ENCODE peak calls at places on chromosome 4, in nine cellular contexts. B, M, V, D, A, W, S, E and L are unnamed samples.

GRCh38 chr4:111283066-111283677 is 660.3 kb upstream of the PITX2 start:
- DNase-seq in B (peak; percentile 56), M (peak; percentile 23), V (peak; percentile 58), D (peak; percentile 8), A (peak; percentile 75), W (peak; percentile 32), S (peak; percentile 68), E (peak; percentile 65), L (no peak)

GRCh38 chr4:170102426-170102825 is 12.7 kb upstream of the AADAT start:
- DNase-seq in B (no peak), M (no peak), V (no peak), D (no peak), A (no peak), W (no peak), S (no peak), E (no peak), L (no peak)

GRCh38 chr4:74262522-74262921 is 45.7 kb upstream of the EPGN start:
- DNase-seq in B (peak; percentile 13), M (no peak), V (no peak), D (no peak), A (no peak), W (no peak), S (no peak), E (no peak), L (no peak)

GRCh38 chr4:15436515-15436914 is 8.7 kb downstream of the C1QTNF7 start:
- DNase-seq in B (peak; percentile 22), M (peak; percentile 52), V (peak; percentile 2), D (peak; percentile 41), A (no peak), W (no peak), S (peak; percentile 22), E (no peak), L (no peak)

GRCh38 chr4:171880136-171880535 is 66.9 kb downstream of the GALNTL6 start:
- DNase-seq in B (peak; percentile 28), M (peak; percentile 90), V (peak; percentile 94), D (peak; percentile 89), A (no peak), W (peak; percentile 51), S (peak; percentile 36), E (peak; percentile 33), L (peak; percentile 45)

GRCh38 chr4:72286185-72286584 is 254.4 kb downstream of the NPFFR2 start:
- DNase-seq in B (peak; percentile 40), M (peak; percentile 32), V (peak; percentile 10), D (peak; percentile 26), A (peak; percentile 44), W (peak; percentile 11), S (peak; percentile 70), E (no peak), L (no peak)

GRCh38 chr4:87370071-87370470 is 20.9 kb downstream of the HSD17B11 start:
- DNase-seq in B (no peak), M (no peak), V (peak; percentile 58), D (no peak), A (no peak), W (no peak), S (no peak), E (no peak), L (no peak)

GRCh38 chr4:16072168-16072567 is 11.7 kb downstream of the PROM1 start:
- DNase-seq in B (no peak), M (no peak), V (no peak), D (no peak), A (no peak), W (no peak), S (no peak), E (no peak), L (no peak)

GRCh38 chr4:45931151-45931550 is 192.7 kb downstream of the GABRG1 start:
- DNase-seq in B (peak; percentile 2), M (no peak), V (no peak), D (no peak), A (no peak), W (peak; percentile 20), S (peak; percentile 13), E (no peak), L (no peak)

GRCh38 chr4:81946996-81947395 is 426.8 kb downstream of the HNRNPD start:
- DNase-seq in B (no peak), M (no peak), V (no peak), D (no peak), A (peak; percentile 24), W (no peak), S (no peak), E (no peak), L (no peak)

GRCh38 chr4:1499465-1499864 is 93.2 kb upstream of the NKX1-1 start:
- DNase-seq in B (no peak), M (no peak), V (no peak), D (no peak), A (no peak), W (no peak), S (no peak), E (no peak), L (no peak)

GRCh38 chr4:187996502-187997177 is 1.1 kb downstream of the ZFP42 start:
- DNase-seq in B (no peak), M (no peak), V (no peak), D (no peak), A (peak; percentile 64), W (no peak), S (no peak), E (no peak), L (no peak)

GRCh38 chr4:185143596-185143969 is 517 bp downstream of the SLC25A4 start:
- DNase-seq in B (peak; percentile 55), M (peak; percentile 38), V (peak; percentile 24), D (peak; percentile 12), A (no peak), W (peak; percentile 53), S (peak; percentile 44), E (no peak), L (peak; percentile 35)

GRCh38 chr4:41524446-41524845 is 13.5 kb upstream of the LIMCH1 start:
- DNase-seq in B (no peak), M (no peak), V (no peak), D (no peak), A (no peak), W (no peak), S (no peak), E (no peak), L (no peak)

GRCh38 chr4:134687646-134688628 is 486.3 kb upstream of the PABPC4L start:
- DNase-seq in B (no peak), M (no peak), V (no peak), D (no peak), A (no peak), W (no peak), S (no peak), E (no peak), L (no peak)

GRCh38 chr4:108527729-108528128 is 92.6 kb upstream of the RPL34 start:
- DNase-seq in B (no peak), M (no peak), V (no peak), D (no peak), A (no peak), W (no peak), S (no peak), E (no peak), L (no peak)

GRCh38 chr4:43132010-43132582 is 239.6 kb downstream of the GRXCR1 start:
- DNase-seq in B (peak; percentile 80), M (peak; percentile 65), V (peak; percentile 33), D (peak; percentile 48), A (peak; percentile 85), W (peak; percentile 52), S (peak; percentile 81), E (peak; percentile 8), L (peak; percentile 36)

GRCh38 chr4:30721353-30722091 is 1.4 kb downstream of the PCDH7 start:
- DNase-seq in B (peak; percentile 37), M (peak; percentile 65), V (peak; percentile 72), D (peak; percentile 51), A (peak; percentile 52), W (peak; percentile 69), S (peak; percentile 14), E (no peak), L (peak; percentile 60)

GRCh38 chr4:7924570-7924969 is 15.1 kb downstream of the AFAP1 start:
- DNase-seq in B (no peak), M (no peak), V (no peak), D (no peak), A (no peak), W (no peak), S (no peak), E (no peak), L (no peak)
- H3K79me2 ChIP-seq in B (peaks cover 100% of the 10 kb centered on the region), M (peaks cover 76% of the 10 kb centered on the region), V (peaks cover 99% of the 10 kb centered on the region), D (peaks cover 99% of the 10 kb centered on the region), A (peaks cover 100% of the 10 kb centered on the region), W (peaks cover 97% of the 10 kb centered on the region), S (peaks cover 100% of the 10 kb centered on the region), E (peaks cover 44% of the 10 kb centered on the region), L (peaks cover 98% of the 10 kb centered on the region)

DNA sequence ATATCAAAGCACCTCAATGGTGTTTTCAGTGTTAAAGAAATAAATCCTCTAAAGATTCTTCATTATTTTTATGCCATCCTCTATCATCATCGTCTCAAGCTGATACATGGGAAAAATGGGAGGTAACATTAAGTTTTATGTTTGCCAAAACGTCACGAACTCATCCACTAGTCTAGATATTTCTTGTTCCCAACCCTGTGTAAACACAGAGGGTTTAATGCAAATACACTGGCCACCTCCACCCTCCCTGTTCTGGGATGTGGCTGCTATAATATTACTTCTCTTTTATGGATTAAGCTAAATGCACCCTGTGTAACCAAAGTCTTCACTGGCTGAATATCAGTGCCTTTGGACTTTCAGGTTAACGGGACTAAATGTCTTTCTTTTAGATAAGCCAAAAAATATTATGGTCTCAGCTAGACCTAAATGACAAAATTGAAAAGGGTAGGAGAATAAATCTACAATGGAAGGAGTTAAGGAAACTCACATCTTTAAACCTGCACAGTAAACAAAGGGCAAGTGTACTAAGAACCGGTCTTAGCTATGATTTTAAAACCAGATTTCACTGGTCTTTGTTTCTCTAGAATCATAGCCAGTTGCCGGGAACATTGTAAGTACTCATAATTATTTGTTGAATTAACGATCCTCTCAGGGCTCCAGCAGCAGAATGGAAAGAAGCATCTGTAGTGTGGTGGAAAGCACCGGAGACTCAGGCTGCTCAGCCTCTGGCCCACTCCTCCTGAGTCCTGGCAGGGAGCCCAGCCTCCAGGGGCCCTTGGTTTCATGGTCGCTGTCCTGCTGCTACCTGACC is 103.5 kb upstream of the NOCT start:
- DNase-seq in B (no peak), M (no peak), V (no peak), D (no peak), A (no peak), W (peak; percentile 14), S (peak; percentile 61), E (no peak), L (no peak)
- H3K27ac ChIP-seq in B (no peak overlapping the region), M (no peak overlapping the region), V (peak overlapping the region; percentile 97), D (no peak overlapping the region), A (no peak overlapping the region), W (no peak overlapping the region), S (peak overlapping the region; percentile 95), E (no peak overlapping the region), L (peak overlapping the region; percentile 66)

DNA sequence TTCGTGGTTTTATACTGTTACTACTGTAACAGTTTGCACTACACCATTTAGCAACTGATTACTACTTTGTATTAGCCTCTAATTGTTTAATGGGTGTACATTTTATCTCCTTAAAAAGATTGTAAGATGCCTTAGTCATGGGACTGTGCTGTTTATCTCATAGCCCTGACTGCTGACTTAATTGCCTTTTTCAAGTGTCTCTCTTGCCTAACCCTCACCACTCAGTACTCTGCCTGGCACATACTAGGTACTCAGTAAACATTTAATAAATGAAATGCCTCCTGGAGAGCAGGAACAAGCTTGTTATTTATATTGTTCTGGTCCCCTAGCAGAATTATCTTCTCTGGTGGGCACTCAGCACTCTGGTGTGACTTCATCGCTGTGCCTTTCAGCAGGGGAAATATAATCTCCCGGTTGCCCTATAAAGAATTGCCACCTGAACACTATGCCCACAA is 1.7 kb upstream of the STIM2 start:
- DNase-seq in B (no peak), M (peak; percentile 32), V (no peak), D (no peak), A (no peak), W (no peak), S (no peak), E (no peak), L (no peak)
- H3K4me3 ChIP-seq in B (peak overlapping the region; percentile 77), M (peak overlapping the region; percentile 81), V (peak overlapping the region; percentile 82), D (peak overlapping the region; percentile 96), A (peak overlapping the region; percentile 88), W (peak overlapping the region; percentile 59), S (peak overlapping the region; percentile 80), E (peak overlapping the region; percentile 96), L (peak overlapping the region; percentile 65)

GRCh38 chr4:27270435-27270834 is 409.8 kb downstream of the STIM2 start:
- DNase-seq in B (no peak), M (no peak), V (no peak), D (no peak), A (no peak), W (peak; percentile 60), S (peak; percentile 87), E (peak; percentile 15), L (no peak)
- H3K79me2 ChIP-seq in B (no peaks in the 10 kb centered on the region), M (no peaks in the 10 kb centered on the region), V (no peaks in the 10 kb centered on the region), D (no peaks in the 10 kb centered on the region), A (no peaks in the 10 kb centered on the region), W (no peaks in the 10 kb centered on the region), S (no peaks in the 10 kb centered on the region), E (no peaks in the 10 kb centered on the region), L (no peaks in the 10 kb centered on the region)